ENCODE peak calls at places on chromosomes 4 and X, in ten cellular contexts. One of them, this sample, is unnamed.

GRCh38 chrX:119986203-119986602 is 42.7 kb upstream of the NKAP start:
- DNase-seq in stomach: no peak
- DNase-seq in CD8-positive, alpha-beta memory T cell: no peak
- DNase-seq in A549: no peak
- DNase-seq in upper lobe of right lung: no peak
- DNase-seq in fibroblast of mammary gland: no peak
- DNase-seq in NB4: no peak
- DNase-seq in MG63: no peak
- DNase-seq in spleen: no peak
- DNase-seq in MM.1S: no peak
- DNase-seq in this sample: no peak

GRCh38 chr4:95213361-95213760 is 335.4 kb downstream of the UNC5C start:
- DNase-seq in stomach: no peak
- DNase-seq in CD8-positive, alpha-beta memory T cell: no peak
- DNase-seq in A549: no peak
- DNase-seq in upper lobe of right lung: no peak
- DNase-seq in fibroblast of mammary gland: no peak
- DNase-seq in NB4: no peak
- DNase-seq in MG63: no peak
- DNase-seq in spleen: no peak
- DNase-seq in MM.1S: no peak
- DNase-seq in this sample: no peak

GRCh38 chr4:131764730-131765129 is 1384.4 kb upstream of the PCDH10 start:
- DNase-seq in stomach: no peak
- DNase-seq in CD8-positive, alpha-beta memory T cell: no peak
- DNase-seq in A549: no peak
- DNase-seq in upper lobe of right lung: no peak
- DNase-seq in fibroblast of mammary gland: no peak
- DNase-seq in NB4: no peak
- DNase-seq in MG63: no peak
- DNase-seq in spleen: peak
- DNase-seq in MM.1S: no peak
- DNase-seq in this sample: no peak

GRCh38 chr4:7101692-7102515 is 34.0 kb upstream of the GRPEL1 start:
- DNase-seq in stomach: peak
- DNase-seq in CD8-positive, alpha-beta memory T cell: peak
- DNase-seq in A549: peak
- DNase-seq in upper lobe of right lung: peak
- DNase-seq in fibroblast of mammary gland: peak
- DNase-seq in NB4: peak
- DNase-seq in MG63: peak
- DNase-seq in spleen: peak
- DNase-seq in MM.1S: peak
- DNase-seq in this sample: no peak

GRCh38 chr4:183180096-183180495 is 81.0 kb downstream of the WWC2 start:
- DNase-seq in stomach: no peak
- DNase-seq in CD8-positive, alpha-beta memory T cell: no peak
- DNase-seq in A549: no peak
- DNase-seq in upper lobe of right lung: no peak
- DNase-seq in fibroblast of mammary gland: no peak
- DNase-seq in NB4: no peak
- DNase-seq in MG63: no peak
- DNase-seq in spleen: no peak
- DNase-seq in MM.1S: no peak
- DNase-seq in this sample: no peak

GRCh38 chr4:117783716-117784115 is 250.6 kb upstream of the NDST3 start:
- DNase-seq in stomach: no peak
- DNase-seq in CD8-positive, alpha-beta memory T cell: no peak
- DNase-seq in A549: no peak
- DNase-seq in upper lobe of right lung: no peak
- DNase-seq in fibroblast of mammary gland: no peak
- DNase-seq in NB4: no peak
- DNase-seq in MG63: peak
- DNase-seq in spleen: no peak
- DNase-seq in MM.1S: no peak
- DNase-seq in this sample: no peak

GRCh38 chr4:76177709-76178108 is 29.5 kb upstream of the NUP54 start:
- DNase-seq in stomach: no peak
- DNase-seq in CD8-positive, alpha-beta memory T cell: no peak
- DNase-seq in A549: no peak
- DNase-seq in upper lobe of right lung: no peak
- DNase-seq in fibroblast of mammary gland: no peak
- DNase-seq in NB4: no peak
- DNase-seq in MG63: no peak
- DNase-seq in spleen: no peak
- DNase-seq in MM.1S: no peak
- DNase-seq in this sample: no peak

GRCh38 chr4:112519689-112520597 is 4.0 kb upstream of the NEUROG2 start:
- DNase-seq in stomach: no peak
- DNase-seq in CD8-positive, alpha-beta memory T cell: no peak
- DNase-seq in A549: no peak
- DNase-seq in upper lobe of right lung: no peak
- DNase-seq in fibroblast of mammary gland: no peak
- DNase-seq in NB4: no peak
- DNase-seq in MG63: no peak
- DNase-seq in spleen: no peak
- DNase-seq in MM.1S: no peak
- DNase-seq in this sample: no peak

GRCh38 chr4:15945516-15945915 is 7.0 kb upstream of the FGFBP1 start:
- DNase-seq in stomach: no peak
- DNase-seq in CD8-positive, alpha-beta memory T cell: no peak
- DNase-seq in A549: no peak
- DNase-seq in upper lobe of right lung: no peak
- DNase-seq in fibroblast of mammary gland: peak
- DNase-seq in NB4: peak
- DNase-seq in MG63: no peak
- DNase-seq in spleen: no peak
- DNase-seq in MM.1S: no peak
- DNase-seq in this sample: no peak

GRCh38 chrX:69674891-69675290 is 59.0 kb downstream of the EDA start:
- DNase-seq in stomach: no peak
- DNase-seq in CD8-positive, alpha-beta memory T cell: no peak
- DNase-seq in A549: no peak
- DNase-seq in upper lobe of right lung: no peak
- DNase-seq in fibroblast of mammary gland: no peak
- DNase-seq in NB4: no peak
- DNase-seq in MG63: no peak
- DNase-seq in spleen: no peak
- DNase-seq in MM.1S: no peak
- DNase-seq in this sample: no peak

GRCh38 chrX:69664693-69665092 is 48.8 kb downstream of the EDA start:
- DNase-seq in stomach: no peak
- DNase-seq in CD8-positive, alpha-beta memory T cell: no peak
- DNase-seq in A549: no peak
- DNase-seq in upper lobe of right lung: no peak
- DNase-seq in fibroblast of mammary gland: no peak
- DNase-seq in NB4: no peak
- DNase-seq in MG63: no peak
- DNase-seq in spleen: no peak
- DNase-seq in MM.1S: no peak
- DNase-seq in this sample: no peak

DNA sequence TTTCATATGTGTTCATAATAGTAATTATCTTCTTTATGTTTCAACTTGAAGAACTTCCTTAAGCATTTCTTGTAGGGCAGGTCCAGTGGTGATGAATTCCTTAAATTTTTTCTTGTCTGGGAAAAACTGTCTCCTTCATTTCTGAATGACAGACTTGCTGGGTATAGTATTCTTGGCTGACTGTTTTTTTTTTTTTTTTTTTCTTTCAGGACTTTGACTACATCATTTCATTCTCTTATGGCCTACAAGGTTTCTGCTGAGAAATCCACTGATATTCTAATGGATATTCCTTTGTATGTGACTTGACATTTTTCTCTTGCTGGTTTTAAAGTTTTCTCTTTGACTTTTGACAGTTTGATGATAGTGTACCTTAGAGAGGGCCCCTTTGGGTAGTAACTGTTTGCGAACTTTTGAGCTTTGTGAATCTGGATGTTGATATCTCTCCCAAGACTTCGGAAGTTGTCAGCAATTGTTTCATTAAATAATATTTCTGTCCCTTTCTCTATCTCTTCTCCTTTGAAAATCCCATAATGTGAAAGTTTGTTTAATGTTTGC is 54.2 kb downstream of the EDA start:
- DNase-seq in stomach: no peak
- DNase-seq in CD8-positive, alpha-beta memory T cell: no peak
- DNase-seq in A549: no peak
- DNase-seq in upper lobe of right lung: no peak
- DNase-seq in fibroblast of mammary gland: no peak
- DNase-seq in NB4: no peak
- DNase-seq in MG63: no peak
- DNase-seq in spleen: no peak
- DNase-seq in MM.1S: no peak
- DNase-seq in this sample: no peak
- H3K4me3 ChIP-seq in stomach: no peak
- H3K4me3 ChIP-seq in CD8-positive, alpha-beta memory T cell: no peak
- H3K4me3 ChIP-seq in A549: no peak
- H3K4me3 ChIP-seq in upper lobe of right lung: no peak
- H3K4me3 ChIP-seq in fibroblast of mammary gland: no peak
- H3K4me3 ChIP-seq in NB4: no peak
- H3K4me3 ChIP-seq in MG63: no peak
- H3K4me3 ChIP-seq in spleen: no peak
- H3K4me3 ChIP-seq in MM.1S: no peak
- H3K4me3 ChIP-seq in this sample: no peak

DNA sequence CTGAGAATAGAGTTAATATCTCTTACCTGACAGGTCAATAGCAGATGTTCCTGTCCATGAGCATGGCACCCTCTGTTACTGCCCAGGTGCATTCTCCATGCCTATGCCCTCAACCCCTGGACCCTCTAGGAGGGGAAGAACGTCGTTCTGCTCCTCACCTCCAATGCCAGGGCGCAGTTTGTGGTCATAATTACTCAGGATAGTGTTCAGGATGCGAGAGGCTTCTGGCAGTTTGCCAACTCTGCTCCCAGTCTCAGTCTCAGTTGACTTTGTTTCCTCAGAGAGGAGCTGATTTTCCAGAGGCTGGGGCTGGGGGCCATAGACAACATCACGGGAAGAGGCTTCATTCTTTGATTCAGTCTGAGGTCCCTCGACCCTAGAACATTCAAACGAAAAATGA is 4.4 kb downstream of the GABRE start:
- DNase-seq in stomach: no peak
- DNase-seq in CD8-positive, alpha-beta memory T cell: no peak
- DNase-seq in A549: no peak
- DNase-seq in upper lobe of right lung: no peak
- DNase-seq in fibroblast of mammary gland: no peak
- DNase-seq in NB4: no peak
- DNase-seq in MG63: no peak
- DNase-seq in spleen: no peak
- DNase-seq in MM.1S: no peak
- DNase-seq in this sample: no peak
- H3K4me3 ChIP-seq in stomach: no peak
- H3K4me3 ChIP-seq in CD8-positive, alpha-beta memory T cell: no peak
- H3K4me3 ChIP-seq in A549: peak
- H3K4me3 ChIP-seq in upper lobe of right lung: no peak
- H3K4me3 ChIP-seq in fibroblast of mammary gland: no peak
- H3K4me3 ChIP-seq in NB4: no peak
- H3K4me3 ChIP-seq in MG63: no peak
- H3K4me3 ChIP-seq in spleen: no peak
- H3K4me3 ChIP-seq in MM.1S: no peak
- H3K4me3 ChIP-seq in this sample: no peak

DNA sequence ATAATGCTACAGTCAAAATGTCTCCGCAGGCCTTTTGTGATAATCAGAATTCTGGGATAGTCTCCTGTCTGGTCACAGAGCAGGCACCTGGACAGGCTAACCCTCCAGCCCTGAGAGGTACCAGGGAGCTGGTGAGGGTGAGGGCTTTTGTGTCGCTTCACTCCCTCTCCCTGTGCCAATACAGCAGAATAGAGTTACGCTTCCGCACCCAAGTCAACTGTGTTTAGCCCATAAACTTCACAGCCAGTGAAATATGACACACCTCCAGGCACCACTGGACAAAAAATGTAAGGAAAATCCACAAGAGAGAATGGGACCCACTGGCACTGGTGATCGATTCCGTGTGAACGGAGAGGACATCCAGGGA is 1.3 kb downstream of the GAK start:
- DNase-seq in stomach: no peak
- DNase-seq in CD8-positive, alpha-beta memory T cell: no peak
- DNase-seq in A549: no peak
- DNase-seq in upper lobe of right lung: peak
- DNase-seq in fibroblast of mammary gland: no peak
- DNase-seq in NB4: peak
- DNase-seq in MG63: no peak
- DNase-seq in spleen: peak
- DNase-seq in MM.1S: no peak
- DNase-seq in this sample: no peak
- H3K4me3 ChIP-seq in stomach: peak
- H3K4me3 ChIP-seq in CD8-positive, alpha-beta memory T cell: peak
- H3K4me3 ChIP-seq in A549: peak
- H3K4me3 ChIP-seq in upper lobe of right lung: peak
- H3K4me3 ChIP-seq in fibroblast of mammary gland: peak
- H3K4me3 ChIP-seq in NB4: peak
- H3K4me3 ChIP-seq in MG63: peak
- H3K4me3 ChIP-seq in spleen: peak
- H3K4me3 ChIP-seq in MM.1S: peak
- H3K4me3 ChIP-seq in this sample: peak

GRCh38 chr4:82905205-82905604 is 4.7 kb downstream of the THAP9 start:
- DNase-seq in stomach: no peak
- DNase-seq in CD8-positive, alpha-beta memory T cell: peak
- DNase-seq in A549: no peak
- DNase-seq in upper lobe of right lung: no peak
- DNase-seq in fibroblast of mammary gland: peak
- DNase-seq in NB4: peak
- DNase-seq in MG63: no peak
- DNase-seq in spleen: no peak
- DNase-seq in MM.1S: peak
- DNase-seq in this sample: no peak
- H3K4me3 ChIP-seq in stomach: no peak
- H3K4me3 ChIP-seq in CD8-positive, alpha-beta memory T cell: no peak
- H3K4me3 ChIP-seq in A549: no peak
- H3K4me3 ChIP-seq in upper lobe of right lung: no peak
- H3K4me3 ChIP-seq in fibroblast of mammary gland: no peak
- H3K4me3 ChIP-seq in NB4: no peak
- H3K4me3 ChIP-seq in MG63: no peak
- H3K4me3 ChIP-seq in spleen: no peak
- H3K4me3 ChIP-seq in MM.1S: no peak
- H3K4me3 ChIP-seq in this sample: no peak

This sample was measured in LNCaP clone FGC.